ENCODE peak calls at places on chromosome 9, in nine cellular contexts. V is lower leg skin, C is tibial nerve, W is stomach, G is heart left ventricle, H is Peyer's patch, N is breast epithelium, B is IMR-90, K is HepG2. O is an unnamed sample.

GRCh38 chr9:87537625-87538024 is 40.0 kb downstream of the DAPK1 start:
- DNase-seq in N (no peak), C (no peak), K (no peak), B (no peak), H (no peak), V (no peak), G (no peak), W (no peak), O (no peak)

GRCh38 chr9:84511651-84512050 is 157.9 kb upstream of the NTRK2 start:
- DNase-seq in H (no peak), W (no peak), B (no peak), K (no peak), G (no peak), C (no peak), N (no peak), V (no peak), O (no peak)

GRCh38 chr9:14238044-14238443 is 75.9 kb downstream of the NFIB start:
- DNase-seq in H (peak), K (peak), V (no peak), C (no peak), B (peak), G (no peak), N (no peak), W (no peak), O (no peak)

GRCh38 chr9:122991370-122991830 is 42.1 kb upstream of the GPR21 start:
- DNase-seq in G (no peak), W (no peak), V (peak), K (peak), C (peak), H (no peak), N (no peak), B (peak), O (no peak)

GRCh38 chr9:130042406-130042930 is 521 bp downstream of the FNBP1 start:
- DNase-seq in C (no peak), V (no peak), H (no peak), B (no peak), W (peak), G (peak), N (no peak), K (no peak), O (no peak)

GRCh38 chr9:36632892-36633291 is 60.2 kb downstream of the MELK start:
- DNase-seq in V (no peak), N (no peak), H (no peak), G (no peak), W (no peak), B (peak), C (no peak), K (peak), O (no peak)

GRCh38 chr9:101673642-101674041 is 64.8 kb downstream of the GRIN3A start:
- DNase-seq in N (no peak), K (no peak), V (no peak), C (no peak), H (peak), G (no peak), W (no peak), B (no peak), O (no peak)

GRCh38 chr9:21381752-21382339 is 3.4 kb downstream of the IFNA2 start:
- DNase-seq in B (no peak), G (no peak), N (no peak), K (peak), C (no peak), H (no peak), W (no peak), V (no peak), O (no peak)

GRCh38 chr9:111501648-111502047 is 17.5 kb upstream of the ECPAS start:
- DNase-seq in K (no peak), C (no peak), N (no peak), H (no peak), B (no peak), V (no peak), W (no peak), G (no peak), O (no peak)

GRCh38 chr9:99947395-99947794 is 40.9 kb downstream of the STX17 start:
- DNase-seq in V (no peak), K (no peak), W (no peak), G (no peak), N (no peak), C (no peak), H (no peak), B (no peak), O (no peak)

GRCh38 chr9:34179528-34180138 is 790 bp downstream of the UBAP1 start:
- DNase-seq in V (no peak), N (no peak), G (no peak), H (peak), C (no peak), B (peak), W (peak), K (no peak), O (peak)

GRCh38 chr9:99855467-99856176 is 33.9 kb downstream of the NR4A3 start:
- DNase-seq in K (no peak), C (no peak), H (no peak), B (no peak), V (no peak), G (no peak), N (no peak), W (no peak), O (no peak)

GRCh38 chr9:127789179-127789578 is 3.3 kb downstream of the CDK9 start:
- DNase-seq in H (no peak), V (no peak), W (no peak), N (no peak), C (no peak), B (no peak), K (no peak), G (no peak), O (no peak)

GRCh38 chr9:133768859-133769510 is 30.8 kb upstream of the SARDH start:
- DNase-seq in K (peak), H (peak), G (peak), W (peak), C (no peak), N (peak), V (peak), B (no peak), O (no peak)

GRCh38 chr9:137048655-137049543 is 2.9 kb upstream of the NPDC1 start:
- DNase-seq in G (no peak), W (no peak), B (no peak), N (no peak), K (no peak), H (no peak), V (no peak), C (no peak), O (no peak)

GRCh38 chr9:2761424-2761823 is 44.1 kb downstream of the KCNV2 start:
- DNase-seq in B (no peak), V (no peak), G (no peak), C (no peak), K (no peak), W (no peak), N (no peak), H (no peak), O (no peak)

GRCh38 chr9:134640491-134641172 is 971 bp upstream of the COL5A1 start:
- DNase-seq in V (no peak), K (no peak), H (no peak), G (no peak), N (no peak), C (no peak), B (no peak), W (no peak), O (no peak)

GRCh38 chr9:26260238-26260637 is 582.0 kb upstream of the TUSC1 start:
- DNase-seq in C (no peak), N (no peak), G (no peak), H (no peak), K (no peak), W (no peak), B (peak), V (no peak), O (no peak)

GRCh38 chr9:36827593-36827992 is 206.5 kb downstream of the PAX5 start:
- DNase-seq in B (no peak), V (no peak), N (peak), W (no peak), C (no peak), K (no peak), H (peak), G (no peak), O (no peak)

GRCh38 chr9:79694676-79695400 is 123.1 kb downstream of the TLE4 start:
- DNase-seq in C (no peak), N (no peak), V (no peak), K (no peak), G (no peak), H (no peak), B (peak), W (no peak), O (no peak)

GRCh38 chr9:104991144-104991953 is 63.4 kb upstream of the ABCA1 start:
- DNase-seq in C (peak), V (peak), H (peak), W (peak), G (peak), B (peak), N (peak), K (peak), O (peak)

GRCh38 chr9:69027355-69028097 is 8.0 kb upstream of the FXN start:
- DNase-seq in H (peak), V (no peak), G (no peak), C (peak), B (peak), N (no peak), W (no peak), K (peak), O (peak)

GRCh38 chr9:99264070-99264469 is 42.0 kb downstream of the SEC61B start:
- DNase-seq in W (no peak), C (no peak), B (no peak), K (no peak), V (no peak), N (no peak), H (no peak), G (no peak), O (no peak)

GRCh38 chr9:110443146-110443877 is 105.6 kb upstream of the TXNDC8 start:
- DNase-seq in H (no peak), W (no peak), C (no peak), G (no peak), K (peak), B (peak), V (no peak), N (no peak), O (no peak)

GRCh38 chr9:105144841-105145240 is 99.6 kb upstream of the SLC44A1 start:
- DNase-seq in K (no peak), H (no peak), C (no peak), G (no peak), N (no peak), B (no peak), W (no peak), V (no peak), O (no peak)

GRCh38 chr9:29668732-29669131 is 2095.5 kb upstream of the C9orf72 start:
- DNase-seq in C (no peak), N (no peak), H (no peak), B (no peak), V (no peak), W (no peak), K (no peak), G (no peak), O (no peak)

GRCh38 chr9:4349841-4350418 is 50.1 kb upstream of the GLIS3 start:
- DNase-seq in N (no peak), K (no peak), V (no peak), G (no peak), H (no peak), W (no peak), B (no peak), C (no peak), O (no peak)

GRCh38 chr9:73655363-73655762 is 503.7 kb downstream of the ANXA1 start:
- DNase-seq in V (no peak), N (no peak), G (no peak), W (no peak), C (no peak), K (no peak), H (no peak), B (no peak), O (no peak)

GRCh38 chr9:75071530-75072122 is 16.3 kb downstream of the NMRK1 start:
- DNase-seq in G (no peak), C (no peak), H (peak), N (no peak), B (no peak), W (peak), V (peak), K (no peak), O (no peak)

GRCh38 chr9:129030191-129030590 is 2.1 kb upstream of the SH3GLB2 start:
- DNase-seq in N (no peak), C (no peak), K (no peak), B (no peak), W (no peak), H (no peak), V (no peak), G (no peak), O (no peak)

GRCh38 chr9:129028192-129028966 is at the start of gene SH3GLB2:
- DNase-seq in C (peak), H (peak), K (peak), B (peak), V (peak), G (peak), W (peak), N (peak), O (peak)

GRCh38 chr9:129026442-129027223 is 1.5 kb downstream of the SH3GLB2 start:
- DNase-seq in B (peak), K (peak), V (no peak), G (no peak), H (peak), N (peak), W (peak), C (no peak), O (no peak)

GRCh38 chr9:129027224-129027684 is 877 bp downstream of the SH3GLB2 start:
- DNase-seq in K (no peak), B (no peak), N (no peak), W (no peak), V (peak), H (no peak), C (no peak), G (no peak), O (no peak)

GRCh38 chr9:129027685-129028191 is 393 bp downstream of the SH3GLB2 start:
- DNase-seq in W (peak), G (no peak), H (peak), B (no peak), K (peak), V (peak), N (no peak), C (no peak), O (no peak)
- TF ChIP-seq POLR2A in W (no peak), G (no peak), H (no peak), B (no peak), K (no peak), V (no peak), N (no peak), C (peak), O (no peak)

GRCh38 chr9:129036241-129036922 is at the start of gene MIGA2:
- DNase-seq in C (peak), H (peak), B (peak), W (peak), K (peak), N (peak), V (peak), G (peak), O (peak)
- TF ChIP-seq CTCF in C (peak), H (peak), B (no peak), W (no peak), K (no peak), N (peak), V (no peak), G (no peak), O (no peak)

GRCh38 chr9:120416816-120417427 is 163.0 kb downstream of the CDK5RAP2 start:
- DNase-seq in N (no peak), G (no peak), W (no peak), K (no peak), H (no peak), C (no peak), V (no peak), B (no peak), O (no peak)
- TF ChIP-seq POLR2A in N (no peak), G (no peak), W (no peak), K (no peak), H (no peak), C (no peak), V (no peak), B (no peak), O (no peak)

GRCh38 chr9:7615344-7615743 is 184.2 kb downstream of the DMAC1 start:
- DNase-seq in K (no peak), G (no peak), C (no peak), N (no peak), H (no peak), B (no peak), V (no peak), W (no peak), O (no peak)

DNA sequence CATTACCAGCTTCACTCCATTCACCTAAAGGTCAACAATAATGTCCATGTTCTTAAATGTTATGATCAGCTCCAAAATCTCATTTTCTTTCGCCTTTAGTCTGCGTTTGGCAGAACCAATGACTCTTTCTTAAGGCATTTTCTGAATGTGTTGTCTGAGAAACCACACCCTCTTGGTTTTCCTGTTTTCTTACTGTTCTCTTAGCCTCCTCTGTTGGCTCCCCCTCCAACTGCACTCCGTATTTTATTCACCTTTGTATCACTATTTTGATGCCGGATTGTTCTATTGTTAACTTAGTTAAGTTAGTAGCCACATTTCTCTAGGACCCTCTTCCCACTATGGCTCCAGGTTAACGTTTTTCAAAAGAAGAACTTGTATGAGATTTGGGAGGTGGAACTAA is 185.6 kb downstream of the DMAC1 start:
- DNase-seq in B (no peak), K (no peak), G (no peak), N (no peak), V (no peak), W (no peak), H (no peak), C (no peak), O (no peak)
- TF ChIP-seq CTCF in B (no peak), K (no peak), G (no peak), N (no peak), V (no peak), W (no peak), H (no peak), C (no peak), O (no peak)